ENCODE peak calls at places on chromosomes 2 and 18, in eight cellular contexts. D, Q, H, U, J, L, W and C are unnamed samples.

GRCh38 chr18:8261651-8262091 is 347.6 kb upstream of the RAB12 start:
- DNase-seq in D (no peak), Q (no peak), H (no peak), U (no peak), J (no peak), L (no peak), W (no peak), C (no peak)

GRCh38 chr2:76450024-76450475 is 739.3 kb upstream of the GCFC2 start:
- DNase-seq in D (no peak), Q (no peak), H (no peak), U (no peak), J (no peak), L (no peak), W (no peak), C (no peak)

GRCh38 chr2:69255760-69256159 is 131.3 kb downstream of the GFPT1 start:
- DNase-seq in D (no peak), Q (no peak), H (no peak), U (no peak), J (no peak), L (no peak), W (no peak), C (no peak)

GRCh38 chr2:24830351-24830750 is 37.1 kb downstream of the CENPO start:
- DNase-seq in D (no peak), Q (peak; percentile 50), H (peak; percentile 64), U (no peak), J (peak; percentile 25), L (no peak), W (no peak), C (no peak)

GRCh38 chr2:20999906-21000645 is 43.8 kb downstream of the APOB start:
- DNase-seq in D (no peak), Q (no peak), H (no peak), U (no peak), J (no peak), L (no peak), W (no peak), C (no peak)

GRCh38 chr2:66344087-66344663 is 90.8 kb upstream of the MEIS1 start:
- DNase-seq in D (no peak), Q (no peak), H (no peak), U (no peak), J (no peak), L (no peak), W (no peak), C (no peak)

GRCh38 chr2:40457846-40458245 is 6.0 kb upstream of the SLC8A1 start:
- DNase-seq in D (no peak), Q (no peak), H (no peak), U (no peak), J (no peak), L (no peak), W (no peak), C (no peak)

GRCh38 chr2:98479959-98480524 is 35.4 kb downstream of the INPP4A start:
- DNase-seq in D (no peak), Q (peak; percentile 62), H (no peak), U (peak; percentile 69), J (peak; percentile 71), L (no peak), W (no peak), C (peak; percentile 80)

GRCh38 chr2:235659767-235660322 is 166.0 kb downstream of the AGAP1 start:
- DNase-seq in D (peak; percentile 47), Q (peak; percentile 93), H (no peak), U (no peak), J (no peak), L (no peak), W (no peak), C (no peak)

GRCh38 chr2:168699834-168700417 is 102.5 kb upstream of the NOSTRIN start:
- DNase-seq in D (peak; percentile 93), Q (peak; percentile 87), H (no peak), U (peak; percentile 89), J (peak; percentile 82), L (no peak), W (no peak), C (peak; percentile 97)

GRCh38 chr2:217892560-217892959 is 110.2 kb downstream of the TNS1 start:
- DNase-seq in D (no peak), Q (no peak), H (no peak), U (no peak), J (peak; percentile 26), L (no peak), W (no peak), C (peak; percentile 35)

GRCh38 chr2:217893440-217893839 is 109.4 kb downstream of the TNS1 start:
- DNase-seq in D (no peak), Q (no peak), H (no peak), U (peak; percentile 56), J (peak; percentile 20), L (no peak), W (no peak), C (no peak)

GRCh38 chr2:217889656-217890055 is 113.1 kb downstream of the TNS1 start:
- DNase-seq in D (no peak), Q (no peak), H (no peak), U (no peak), J (no peak), L (no peak), W (no peak), C (no peak)

GRCh38 chr2:217887841-217888665 is 114.7 kb downstream of the TNS1 start:
- DNase-seq in D (no peak), Q (peak; percentile 21), H (no peak), U (peak; percentile 76), J (peak; percentile 78), L (no peak), W (no peak), C (no peak)

DNA sequence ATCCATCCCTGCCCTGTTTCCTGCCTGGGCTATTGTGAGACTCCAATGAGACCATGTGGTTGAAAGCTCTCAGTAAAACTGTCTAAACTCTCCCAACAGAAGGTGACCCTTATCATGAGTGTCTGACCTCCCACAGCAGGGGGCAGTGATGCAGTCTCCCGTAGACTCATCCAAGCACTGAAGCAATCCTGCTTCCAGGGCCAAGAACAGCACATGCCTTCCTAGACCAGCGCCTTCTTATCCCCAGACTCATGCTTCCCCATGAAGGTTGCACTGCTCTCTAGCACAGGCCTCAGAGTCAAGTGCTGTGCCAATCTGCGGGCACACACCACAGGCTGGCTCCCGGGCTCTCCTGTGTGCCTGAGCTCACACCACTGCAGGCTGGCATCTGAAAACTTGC is 112.3 kb downstream of the TNS1 start:
- DNase-seq in D (no peak), Q (peak; percentile 93), H (peak; percentile 33), U (no peak), J (peak; percentile 82), L (no peak), W (no peak), C (no peak)
- TF ChIP-seq CTCF in D (no peak), Q (peak; percentile 57), H (peak; percentile 27), U (no peak), J (peak; percentile 49), L (peak; percentile 17), W (no peak), C (no peak)

GRCh38 chr2:5592906-5593305 is 99.3 kb upstream of the SOX11 start:
- DNase-seq in D (no peak), Q (peak; percentile 22), H (no peak), U (no peak), J (no peak), L (no peak), W (no peak), C (no peak)

GRCh38 chr2:5589183-5589582 is 103.0 kb upstream of the SOX11 start:
- DNase-seq in D (no peak), Q (no peak), H (no peak), U (no peak), J (no peak), L (no peak), W (no peak), C (no peak)

GRCh38 chr2:5590836-5591235 is 101.3 kb upstream of the SOX11 start:
- DNase-seq in D (no peak), Q (no peak), H (no peak), U (no peak), J (no peak), L (no peak), W (no peak), C (no peak)

GRCh38 chr2:5587726-5588125 is 104.5 kb upstream of the SOX11 start:
- DNase-seq in D (no peak), Q (no peak), H (no peak), U (no peak), J (no peak), L (no peak), W (no peak), C (no peak)
- H3K9me3 ChIP-seq in D (no peaks in the 10 kb centered on the region), Q (peaks cover 2% of the 10 kb centered on the region), H (peaks cover 7% of the 10 kb centered on the region), U (no peaks in the 10 kb centered on the region), J (no peaks in the 10 kb centered on the region), L (no peaks in the 10 kb centered on the region), W (no peaks in the 10 kb centered on the region), C (no peaks in the 10 kb centered on the region)

GRCh38 chr2:195656859-195657633 is at the start of gene SLC39A10:
- DNase-seq in D (peak; percentile 98), Q (peak; percentile 98), H (peak; percentile 98), U (peak; percentile 95), J (peak; percentile 98), L (peak; percentile 94), W (peak; percentile 98), C (peak; percentile 99)
- TF ChIP-seq CTCF in D (no peak), Q (peak; percentile 20), H (no peak), U (no peak), J (no peak), L (no peak), W (no peak), C (peak; percentile 13)

DNA sequence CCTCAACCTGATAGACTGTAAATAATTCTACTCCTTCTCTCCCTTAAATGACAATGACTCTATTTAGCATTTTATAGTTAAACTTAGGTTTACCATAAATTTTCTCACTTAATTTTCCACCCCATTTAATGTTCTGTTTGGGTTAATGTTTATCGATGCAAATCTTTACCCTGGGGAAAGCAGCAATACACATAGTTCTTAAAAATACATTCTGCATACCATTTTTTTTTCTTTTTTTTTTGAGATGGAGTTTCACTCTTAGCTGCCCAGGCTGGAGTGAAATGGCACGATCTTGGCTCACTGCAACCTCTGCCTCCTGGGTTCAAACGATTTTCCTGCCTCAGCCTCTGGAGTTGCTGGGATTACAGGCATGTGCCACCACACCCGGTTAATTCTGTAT is 14.0 kb downstream of the STAM2 start:
- DNase-seq in D (no peak), Q (no peak), H (no peak), U (no peak), J (no peak), L (no peak), W (no peak), C (no peak)
- H3K9me3 ChIP-seq in D (no peaks in the 10 kb centered on the region), Q (no peaks in the 10 kb centered on the region), H (peaks cover 3% of the 10 kb centered on the region), U (no peaks in the 10 kb centered on the region), J (no peaks in the 10 kb centered on the region), L (no peaks in the 10 kb centered on the region), W (no peaks in the 10 kb centered on the region), C (peaks cover 5% of the 10 kb centered on the region)

GRCh38 chr18:23842305-23842704 is 153.1 kb downstream of the LAMA3 start:
- DNase-seq in D (no peak), Q (no peak), H (no peak), U (no peak), J (no peak), L (no peak), W (no peak), C (no peak)
- TF ChIP-seq CTCF in D (no peak), Q (no peak), H (no peak), U (no peak), J (no peak), L (no peak), W (no peak), C (no peak)

GRCh38 chr2:139867601-139868226 is 1087.5 kb upstream of the NXPH2 start:
- DNase-seq in D (no peak), Q (no peak), H (no peak), U (no peak), J (no peak), L (no peak), W (no peak), C (no peak)

GRCh38 chr2:139864821-139865302 is 1084.7 kb upstream of the NXPH2 start:
- DNase-seq in D (no peak), Q (no peak), H (peak; percentile 10), U (no peak), J (no peak), L (no peak), W (no peak), C (no peak)
- H3K9me3 ChIP-seq in D (no peaks in the 10 kb centered on the region), Q (peaks cover 6% of the 10 kb centered on the region), H (no peaks in the 10 kb centered on the region), U (no peaks in the 10 kb centered on the region), J (no peaks in the 10 kb centered on the region), L (no peaks in the 10 kb centered on the region), W (no peaks in the 10 kb centered on the region), C (no peaks in the 10 kb centered on the region)